ENCODE peak calls at places on chromosomes 5 and 9, in ten cellular contexts. One of them, this sample, is unnamed.

GRCh38 chr9:135498381-135499126 is 1.9 kb upstream of the MRPS2 start:
- DNase-seq in HCT116: no peak
- DNase-seq in small intestine: no peak
- DNase-seq in tibial artery: no peak
- DNase-seq in spleen: peak; percentile 73
- DNase-seq in mucosa of descending colon: peak; percentile 23
- DNase-seq in transverse colon: no peak
- DNase-seq in mammary epithelial cell: no peak
- DNase-seq in WERI-Rb-1: no peak
- DNase-seq in effector memory CD4-positive, alpha-beta T cell: no peak
- DNase-seq in this sample: no peak

GRCh38 chr5:85017271-85017670 is 632.6 kb upstream of the EDIL3 start:
- DNase-seq in HCT116: no peak
- DNase-seq in small intestine: no peak
- DNase-seq in tibial artery: no peak
- DNase-seq in spleen: no peak
- DNase-seq in mucosa of descending colon: no peak
- DNase-seq in transverse colon: no peak
- DNase-seq in mammary epithelial cell: no peak
- DNase-seq in WERI-Rb-1: no peak
- DNase-seq in effector memory CD4-positive, alpha-beta T cell: no peak
- DNase-seq in this sample: no peak

GRCh38 chr5:109250080-109250479 is 159.7 kb downstream of the PJA2 start:
- DNase-seq in HCT116: no peak
- DNase-seq in small intestine: no peak
- DNase-seq in tibial artery: no peak
- DNase-seq in spleen: no peak
- DNase-seq in mucosa of descending colon: no peak
- DNase-seq in transverse colon: no peak
- DNase-seq in mammary epithelial cell: no peak
- DNase-seq in WERI-Rb-1: no peak
- DNase-seq in effector memory CD4-positive, alpha-beta T cell: no peak
- DNase-seq in this sample: no peak

GRCh38 chr5:55547792-55548191 is 13.0 kb upstream of the PLPP1 start:
- DNase-seq in HCT116: no peak
- DNase-seq in small intestine: no peak
- DNase-seq in tibial artery: no peak
- DNase-seq in spleen: no peak
- DNase-seq in mucosa of descending colon: no peak
- DNase-seq in transverse colon: no peak
- DNase-seq in mammary epithelial cell: no peak
- DNase-seq in WERI-Rb-1: no peak
- DNase-seq in effector memory CD4-positive, alpha-beta T cell: no peak
- DNase-seq in this sample: no peak

GRCh38 chr9:72133365-72134035 is 15.7 kb upstream of the GDA start:
- DNase-seq in HCT116: no peak
- DNase-seq in small intestine: peak; percentile 95
- DNase-seq in tibial artery: no peak
- DNase-seq in spleen: no peak
- DNase-seq in mucosa of descending colon: no peak
- DNase-seq in transverse colon: peak; percentile 26
- DNase-seq in mammary epithelial cell: no peak
- DNase-seq in WERI-Rb-1: no peak
- DNase-seq in effector memory CD4-positive, alpha-beta T cell: no peak
- DNase-seq in this sample: no peak

GRCh38 chr5:53063791-53064190 is 45.8 kb downstream of the MOCS2 start:
- DNase-seq in HCT116: no peak
- DNase-seq in small intestine: no peak
- DNase-seq in tibial artery: no peak
- DNase-seq in spleen: no peak
- DNase-seq in mucosa of descending colon: no peak
- DNase-seq in transverse colon: no peak
- DNase-seq in mammary epithelial cell: no peak
- DNase-seq in WERI-Rb-1: no peak
- DNase-seq in effector memory CD4-positive, alpha-beta T cell: no peak
- DNase-seq in this sample: no peak

GRCh38 chr5:151213803-151214613 is 9.9 kb downstream of the CCDC69 start:
- DNase-seq in HCT116: no peak
- DNase-seq in small intestine: peak; percentile 77
- DNase-seq in tibial artery: peak; percentile 88
- DNase-seq in spleen: peak; percentile 97
- DNase-seq in mucosa of descending colon: peak; percentile 77
- DNase-seq in transverse colon: peak; percentile 86
- DNase-seq in mammary epithelial cell: no peak
- DNase-seq in WERI-Rb-1: no peak
- DNase-seq in effector memory CD4-positive, alpha-beta T cell: peak; percentile 81
- DNase-seq in this sample: peak; percentile 89

GRCh38 chr9:88390371-88390990 is 2.2 kb downstream of the SPIN1 start:
- DNase-seq in HCT116: no peak
- DNase-seq in small intestine: no peak
- DNase-seq in tibial artery: no peak
- DNase-seq in spleen: no peak
- DNase-seq in mucosa of descending colon: no peak
- DNase-seq in transverse colon: no peak
- DNase-seq in mammary epithelial cell: no peak
- DNase-seq in WERI-Rb-1: no peak
- DNase-seq in effector memory CD4-positive, alpha-beta T cell: no peak
- DNase-seq in this sample: no peak

GRCh38 chr5:5221731-5222130 is 81.6 kb downstream of the ADAMTS16 start:
- DNase-seq in HCT116: no peak
- DNase-seq in small intestine: no peak
- DNase-seq in tibial artery: no peak
- DNase-seq in spleen: no peak
- DNase-seq in mucosa of descending colon: no peak
- DNase-seq in transverse colon: no peak
- DNase-seq in mammary epithelial cell: no peak
- DNase-seq in WERI-Rb-1: no peak
- DNase-seq in effector memory CD4-positive, alpha-beta T cell: no peak
- DNase-seq in this sample: no peak

GRCh38 chr9:110638381-110638954 is 30.1 kb upstream of the MUSK start:
- DNase-seq in HCT116: no peak
- DNase-seq in small intestine: no peak
- DNase-seq in tibial artery: no peak
- DNase-seq in spleen: no peak
- DNase-seq in mucosa of descending colon: no peak
- DNase-seq in transverse colon: no peak
- DNase-seq in mammary epithelial cell: no peak
- DNase-seq in WERI-Rb-1: no peak
- DNase-seq in effector memory CD4-positive, alpha-beta T cell: no peak
- DNase-seq in this sample: no peak

GRCh38 chr5:71586052-71586940 is 844 bp upstream of the MCCC2 start:
- DNase-seq in HCT116: no peak
- DNase-seq in small intestine: no peak
- DNase-seq in tibial artery: no peak
- DNase-seq in spleen: no peak
- DNase-seq in mucosa of descending colon: no peak
- DNase-seq in transverse colon: no peak
- DNase-seq in mammary epithelial cell: peak; percentile 64
- DNase-seq in WERI-Rb-1: peak; percentile 7
- DNase-seq in effector memory CD4-positive, alpha-beta T cell: no peak
- DNase-seq in this sample: no peak

GRCh38 chr9:16213781-16214515 is 656.5 kb downstream of the BNC2 start:
- DNase-seq in HCT116: no peak
- DNase-seq in small intestine: no peak
- DNase-seq in tibial artery: peak; percentile 77
- DNase-seq in spleen: no peak
- DNase-seq in mucosa of descending colon: peak; percentile 28
- DNase-seq in transverse colon: peak; percentile 52
- DNase-seq in mammary epithelial cell: peak; percentile 52
- DNase-seq in WERI-Rb-1: no peak
- DNase-seq in effector memory CD4-positive, alpha-beta T cell: no peak
- DNase-seq in this sample: peak; percentile 67

GRCh38 chr9:75382126-75382525 is 293.8 kb downstream of the OSTF1 start:
- DNase-seq in HCT116: no peak
- DNase-seq in small intestine: no peak
- DNase-seq in tibial artery: no peak
- DNase-seq in spleen: no peak
- DNase-seq in mucosa of descending colon: no peak
- DNase-seq in transverse colon: no peak
- DNase-seq in mammary epithelial cell: no peak
- DNase-seq in WERI-Rb-1: no peak
- DNase-seq in effector memory CD4-positive, alpha-beta T cell: no peak
- DNase-seq in this sample: no peak

GRCh38 chr9:2291980-2292704 is 277.0 kb downstream of the SMARCA2 start:
- DNase-seq in HCT116: no peak
- DNase-seq in small intestine: no peak
- DNase-seq in tibial artery: no peak
- DNase-seq in spleen: no peak
- DNase-seq in mucosa of descending colon: no peak
- DNase-seq in transverse colon: no peak
- DNase-seq in mammary epithelial cell: peak; percentile 78
- DNase-seq in WERI-Rb-1: no peak
- DNase-seq in effector memory CD4-positive, alpha-beta T cell: no peak
- DNase-seq in this sample: no peak

GRCh38 chr5:74870299-74871067 is 4.3 kb upstream of the FAM169A start:
- DNase-seq in HCT116: no peak
- DNase-seq in small intestine: no peak
- DNase-seq in tibial artery: no peak
- DNase-seq in spleen: no peak
- DNase-seq in mucosa of descending colon: no peak
- DNase-seq in transverse colon: no peak
- DNase-seq in mammary epithelial cell: peak; percentile 39
- DNase-seq in WERI-Rb-1: no peak
- DNase-seq in effector memory CD4-positive, alpha-beta T cell: no peak
- DNase-seq in this sample: no peak

GRCh38 chr5:154479160-154479943 is 1.3 kb upstream of the HAND1 start:
- DNase-seq in HCT116: no peak
- DNase-seq in small intestine: no peak
- DNase-seq in tibial artery: no peak
- DNase-seq in spleen: peak; percentile 66
- DNase-seq in mucosa of descending colon: no peak
- DNase-seq in transverse colon: no peak
- DNase-seq in mammary epithelial cell: no peak
- DNase-seq in WERI-Rb-1: no peak
- DNase-seq in effector memory CD4-positive, alpha-beta T cell: no peak
- DNase-seq in this sample: no peak
- H3K9me3 ChIP-seq in HCT116: no peaks in the 10 kb centered on the region
- H3K9me3 ChIP-seq in small intestine: no peaks in the 10 kb centered on the region
- H3K9me3 ChIP-seq in tibial artery: no peaks in the 10 kb centered on the region
- H3K9me3 ChIP-seq in spleen: no peaks in the 10 kb centered on the region
- H3K9me3 ChIP-seq in mucosa of descending colon: no peaks in the 10 kb centered on the region
- H3K9me3 ChIP-seq in transverse colon: no peaks in the 10 kb centered on the region
- H3K9me3 ChIP-seq in mammary epithelial cell: no peaks in the 10 kb centered on the region
- H3K9me3 ChIP-seq in WERI-Rb-1: no peaks in the 10 kb centered on the region
- H3K9me3 ChIP-seq in effector memory CD4-positive, alpha-beta T cell: no peaks in the 10 kb centered on the region
- H3K9me3 ChIP-seq in this sample: peaks cover 12% of the 10 kb centered on the region

DNA sequence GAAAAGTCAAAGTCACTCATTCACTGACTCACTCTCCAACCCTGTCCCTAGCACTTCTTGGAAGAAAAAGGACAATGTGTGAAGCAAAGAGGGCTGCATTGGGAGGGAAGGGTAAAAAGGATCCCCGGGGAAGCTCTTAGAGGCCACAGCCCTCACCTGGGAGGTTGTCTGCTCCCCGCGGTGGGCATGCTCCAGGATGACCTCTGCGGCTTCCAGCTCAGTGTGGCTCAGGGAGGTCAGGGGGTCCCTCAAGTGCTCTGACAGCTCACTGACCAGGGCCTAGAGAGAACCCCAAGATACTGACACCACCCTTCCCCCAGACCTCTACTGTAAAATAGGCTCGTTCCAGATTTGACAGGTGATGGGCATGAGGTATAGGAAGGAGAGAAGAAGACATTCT is 4.0 kb downstream of the FCHSD1 start:
- DNase-seq in HCT116: no peak
- DNase-seq in small intestine: no peak
- DNase-seq in tibial artery: no peak
- DNase-seq in spleen: no peak
- DNase-seq in mucosa of descending colon: no peak
- DNase-seq in transverse colon: no peak
- DNase-seq in mammary epithelial cell: no peak
- DNase-seq in WERI-Rb-1: no peak
- DNase-seq in effector memory CD4-positive, alpha-beta T cell: no peak
- DNase-seq in this sample: no peak
- H3K36me3 ChIP-seq in HCT116: peaks cover 2% of the 10 kb centered on the region
- H3K36me3 ChIP-seq in small intestine: no peaks in the 10 kb centered on the region
- H3K36me3 ChIP-seq in tibial artery: peaks cover 61% of the 10 kb centered on the region
- H3K36me3 ChIP-seq in spleen: peaks cover 71% of the 10 kb centered on the region
- H3K36me3 ChIP-seq in mucosa of descending colon: no peaks in the 10 kb centered on the region
- H3K36me3 ChIP-seq in transverse colon: no peaks in the 10 kb centered on the region
- H3K36me3 ChIP-seq in mammary epithelial cell: peaks cover 2% of the 10 kb centered on the region
- H3K36me3 ChIP-seq in WERI-Rb-1: no peaks in the 10 kb centered on the region
- H3K36me3 ChIP-seq in effector memory CD4-positive, alpha-beta T cell: peaks cover 44% of the 10 kb centered on the region
- H3K36me3 ChIP-seq in this sample: peaks cover 14% of the 10 kb centered on the region

GRCh38 chr9:401223-401622 is 186.6 kb downstream of the DOCK8 start:
- DNase-seq in HCT116: no peak
- DNase-seq in small intestine: no peak
- DNase-seq in tibial artery: no peak
- DNase-seq in spleen: no peak
- DNase-seq in mucosa of descending colon: no peak
- DNase-seq in transverse colon: no peak
- DNase-seq in mammary epithelial cell: no peak
- DNase-seq in WERI-Rb-1: peak; percentile 84
- DNase-seq in effector memory CD4-positive, alpha-beta T cell: no peak
- DNase-seq in this sample: no peak

GRCh38 chr9:407255-407654 is 192.6 kb downstream of the DOCK8 start:
- DNase-seq in HCT116: no peak
- DNase-seq in small intestine: peak; percentile 6
- DNase-seq in tibial artery: no peak
- DNase-seq in spleen: no peak
- DNase-seq in mucosa of descending colon: no peak
- DNase-seq in transverse colon: no peak
- DNase-seq in mammary epithelial cell: no peak
- DNase-seq in WERI-Rb-1: peak; percentile 47
- DNase-seq in effector memory CD4-positive, alpha-beta T cell: no peak
- DNase-seq in this sample: no peak

GRCh38 chr9:404229-404628 is 189.6 kb downstream of the DOCK8 start:
- DNase-seq in HCT116: no peak
- DNase-seq in small intestine: no peak
- DNase-seq in tibial artery: no peak
- DNase-seq in spleen: no peak
- DNase-seq in mucosa of descending colon: no peak
- DNase-seq in transverse colon: no peak
- DNase-seq in mammary epithelial cell: no peak
- DNase-seq in WERI-Rb-1: no peak
- DNase-seq in effector memory CD4-positive, alpha-beta T cell: no peak
- DNase-seq in this sample: no peak
- H3K9me3 ChIP-seq in HCT116: no peaks in the 10 kb centered on the region
- H3K9me3 ChIP-seq in small intestine: no peaks in the 10 kb centered on the region
- H3K9me3 ChIP-seq in tibial artery: no peaks in the 10 kb centered on the region
- H3K9me3 ChIP-seq in spleen: no peaks in the 10 kb centered on the region
- H3K9me3 ChIP-seq in mucosa of descending colon: no peaks in the 10 kb centered on the region
- H3K9me3 ChIP-seq in transverse colon: no peaks in the 10 kb centered on the region
- H3K9me3 ChIP-seq in mammary epithelial cell: no peaks in the 10 kb centered on the region
- H3K9me3 ChIP-seq in WERI-Rb-1: no peaks in the 10 kb centered on the region
- H3K9me3 ChIP-seq in effector memory CD4-positive, alpha-beta T cell: no peaks in the 10 kb centered on the region
- H3K9me3 ChIP-seq in this sample: no peaks in the 10 kb centered on the region

DNA sequence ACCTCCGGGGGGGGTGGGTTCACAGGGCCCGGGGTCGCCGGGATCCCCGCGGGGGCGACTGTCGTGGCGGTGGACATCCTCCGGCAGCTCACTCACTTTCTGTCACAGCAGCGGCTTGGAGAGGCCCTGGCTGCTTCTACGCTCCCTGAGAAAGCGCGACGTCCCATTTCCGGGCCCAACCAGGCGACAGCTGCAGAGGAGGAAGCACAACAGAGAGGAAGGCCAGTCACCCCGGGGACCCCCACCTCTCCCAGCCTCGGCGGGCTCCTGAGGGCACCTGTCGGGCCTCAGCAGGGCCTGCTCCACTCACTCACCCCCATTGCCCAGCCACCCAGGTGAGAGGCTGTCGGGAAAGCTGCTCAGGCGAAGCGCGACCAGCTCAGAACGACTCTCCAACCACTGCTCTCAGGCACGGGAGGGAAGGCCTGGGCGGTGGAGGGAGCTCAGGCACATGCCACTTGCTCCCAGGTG is 14.4 kb downstream of the BRD3 start:
- DNase-seq in HCT116: no peak
- DNase-seq in small intestine: no peak
- DNase-seq in tibial artery: no peak
- DNase-seq in spleen: peak; percentile 68
- DNase-seq in mucosa of descending colon: peak; percentile 12
- DNase-seq in transverse colon: no peak
- DNase-seq in mammary epithelial cell: no peak
- DNase-seq in WERI-Rb-1: no peak
- DNase-seq in effector memory CD4-positive, alpha-beta T cell: no peak
- DNase-seq in this sample: no peak
- H3K36me3 ChIP-seq in HCT116: peaks cover 7% of the 10 kb centered on the region
- H3K36me3 ChIP-seq in small intestine: peaks cover 4% of the 10 kb centered on the region
- H3K36me3 ChIP-seq in tibial artery: peaks cover 60% of the 10 kb centered on the region
- H3K36me3 ChIP-seq in spleen: peaks cover 55% of the 10 kb centered on the region
- H3K36me3 ChIP-seq in mucosa of descending colon: no peaks in the 10 kb centered on the region
- H3K36me3 ChIP-seq in transverse colon: no peaks in the 10 kb centered on the region
- H3K36me3 ChIP-seq in mammary epithelial cell: no peaks in the 10 kb centered on the region
- H3K36me3 ChIP-seq in WERI-Rb-1: peaks cover 60% of the 10 kb centered on the region
- H3K36me3 ChIP-seq in effector memory CD4-positive, alpha-beta T cell: peaks cover 51% of the 10 kb centered on the region
- H3K36me3 ChIP-seq in this sample: no peaks in the 10 kb centered on the region